ENCODE peak calls at places on chromosomes 16 and 17, in ten cellular contexts. L is tibial artery; K is kidney; V is ureter; M is activated CD4-positive, CD25-positive, alpha-beta regulatory T cell treated with anti-CD3 and anti-CD28 coated beads, Interleukin-2, amount 50 U/mL, for 16 hours; S is thoracic aorta; D is cardiac fibroblast; P is activated naive CD4-positive, alpha-beta T cell; Z is sigmoid colon; T is amygdala. X is an unnamed sample.

GRCh38 chr17:64036198-64036922 is 15.9 kb upstream of the ICAM2 start:
- DNase-seq in P (no peak), M (no peak), K (no peak), S (no peak), Z (peak; percentile 42), D (no peak), L (no peak), V (no peak), T (no peak), X (no peak)

GRCh38 chr17:7237761-7238417 is 1.4 kb downstream of the PHF23 start:
- DNase-seq in K (peak; percentile 95), Z (peak; percentile 93), M (peak; percentile 72), S (no peak), T (peak; percentile 80), V (peak; percentile 89), D (peak; percentile 79), P (peak; percentile 65), L (peak; percentile 77), X (no peak)

GRCh38 chr16:74865922-74866598 is 91.4 kb upstream of the FA2H start:
- DNase-seq in S (no peak), V (no peak), T (no peak), M (no peak), K (no peak), P (no peak), L (no peak), Z (no peak), D (peak; percentile 11), X (no peak)

GRCh38 chr16:17397499-17397891 is 73.3 kb downstream of the XYLT1 start:
- DNase-seq in L (no peak), P (no peak), K (no peak), M (no peak), V (no peak), T (peak; percentile 48), S (no peak), D (peak; percentile 50), Z (no peak), X (no peak)

GRCh38 chr17:65638221-65638940 is 76.9 kb upstream of the AXIN2 start:
- DNase-seq in L (no peak), K (no peak), Z (no peak), S (no peak), M (no peak), V (no peak), T (no peak), D (peak; percentile 41), P (no peak), X (no peak)

GRCh38 chr16:25066747-25067631 is 44.6 kb upstream of the LCMT1 start:
- DNase-seq in K (peak; percentile 95), Z (peak; percentile 90), T (peak; percentile 68), L (peak; percentile 71), V (peak; percentile 80), M (peak; percentile 56), P (peak; percentile 60), S (peak; percentile 25), D (peak; percentile 72), X (peak; percentile 95)

GRCh38 chr16:4109250-4109736 is 6.9 kb downstream of the ADCY9 start:
- DNase-seq in D (peak; percentile 10), P (no peak), K (peak; percentile 21), M (no peak), T (peak; percentile 16), S (no peak), Z (no peak), L (no peak), V (no peak), X (no peak)

GRCh38 chr16:31202402-31203385 is at the start of gene PYCARD:
- DNase-seq in V (peak; percentile 70), S (no peak), D (peak; percentile 50), M (no peak), P (no peak), K (peak; percentile 86), L (peak; percentile 57), T (no peak), Z (peak; percentile 81), X (no peak)

GRCh38 chr16:86494039-86494564 is 16.2 kb upstream of the FOXF1 start:
- DNase-seq in D (no peak), Z (peak; percentile 72), T (no peak), S (no peak), L (no peak), K (no peak), V (no peak), M (no peak), P (no peak), X (no peak)

GRCh38 chr16:89355036-89355435 is 135.3 kb downstream of the ANKRD11 start:
- DNase-seq in D (no peak), L (no peak), S (no peak), Z (no peak), T (no peak), V (no peak), M (no peak), P (no peak), K (peak; percentile 63), X (no peak)

GRCh38 chr16:76278976-76279375 is 1.8 kb downstream of the CNTNAP4 start:
- DNase-seq in T (no peak), D (peak; percentile 77), Z (no peak), P (no peak), V (no peak), L (no peak), S (no peak), M (no peak), K (no peak), X (no peak)

GRCh38 chr17:42248351-42249179 is 27.6 kb downstream of the STAT5B start:
- DNase-seq in P (peak; percentile 68), M (peak; percentile 73), V (peak; percentile 85), K (peak; percentile 82), L (peak; percentile 91), S (peak; percentile 71), T (peak; percentile 74), D (peak; percentile 99), Z (peak; percentile 95), X (peak; percentile 96)

GRCh38 chr16:49486350-49486749 is 112.7 kb downstream of the C16orf78 start:
- DNase-seq in S (no peak), K (no peak), Z (peak; percentile 18), T (no peak), P (no peak), D (no peak), V (no peak), L (peak; percentile 6), M (no peak), X (no peak)

GRCh38 chr17:37607637-37608368 is 1.4 kb downstream of the SYNRG start:
- DNase-seq in Z (no peak), M (no peak), P (peak; percentile 1), T (no peak), V (no peak), S (no peak), D (no peak), L (no peak), K (no peak), X (no peak)

GRCh38 chr17:29212681-29213121 is 32.5 kb upstream of the MYO18A start:
- DNase-seq in K (no peak), P (no peak), D (no peak), M (no peak), V (no peak), Z (no peak), L (no peak), S (no peak), T (peak; percentile 71), X (no peak)

GRCh38 chr16:35908152-35908551 is 2448.7 kb downstream of the TP53TG3F start:
- DNase-seq in L (no peak), S (no peak), K (no peak), D (no peak), P (no peak), M (no peak), T (no peak), V (no peak), Z (no peak), X (peak; percentile 62)

GRCh38 chr16:31487720-31488629 is 5.1 kb downstream of the SLC5A2 start:
- DNase-seq in D (peak; percentile 30), M (peak; percentile 42), L (no peak), V (no peak), T (peak; percentile 69), Z (no peak), P (peak; percentile 68), K (peak; percentile 88), S (no peak), X (no peak)

GRCh38 chr17:82884341-82884871 is 44.6 kb upstream of the ZNF750 start:
- DNase-seq in L (no peak), T (no peak), V (no peak), S (no peak), D (peak; percentile 15), M (no peak), P (no peak), K (peak; percentile 70), Z (no peak), X (no peak)

GRCh38 chr17:55056530-55056929 is 88.0 kb downstream of the STXBP4 start:
- DNase-seq in L (no peak), D (no peak), Z (no peak), K (no peak), V (peak; percentile 46), M (no peak), S (no peak), P (no peak), T (no peak), X (no peak)

GRCh38 chr16:88968589-88969280 is 8.3 kb downstream of the CBFA2T3 start:
- DNase-seq in V (no peak), S (no peak), K (no peak), T (no peak), Z (no peak), D (no peak), L (no peak), M (no peak), P (no peak), X (no peak)

GRCh38 chr17:2023692-2024571 is 1.2 kb downstream of the RTN4RL1 start:
- DNase-seq in K (no peak), Z (peak; percentile 81), D (peak; percentile 75), V (peak; percentile 80), L (peak; percentile 72), S (no peak), M (no peak), P (no peak), T (peak; percentile 49), X (no peak)

GRCh38 chr16:64428463-64428862 is 693.4 kb downstream of the CDH11 start:
- DNase-seq in L (no peak), D (peak; percentile 67), V (no peak), K (no peak), P (no peak), M (no peak), T (no peak), Z (no peak), S (no peak), X (no peak)

GRCh38 chr16:30184430-30185140 is 1.2 kb downstream of the CORO1A start:
- DNase-seq in L (peak; percentile 17), Z (peak; percentile 71), K (peak; percentile 73), T (peak; percentile 53), S (no peak), V (peak; percentile 54), M (peak; percentile 25), P (peak; percentile 33), D (no peak), X (no peak)

GRCh38 chr17:17435323-17435722 is 41.5 kb upstream of the MED9 start:
- DNase-seq in D (peak; percentile 58), P (no peak), K (no peak), Z (no peak), T (no peak), M (no peak), S (no peak), L (no peak), V (no peak), X (no peak)

GRCh38 chr17:34135841-34136240 is 119.2 kb upstream of the CCL2 start:
- DNase-seq in D (no peak), M (no peak), Z (no peak), L (no peak), P (no peak), V (no peak), S (no peak), K (no peak), T (no peak), X (no peak)

GRCh38 chr16:56610017-56610608 is 1.7 kb downstream of the MT2A start:
- DNase-seq in Z (peak; percentile 83), M (peak; percentile 48), S (no peak), K (peak; percentile 74), T (no peak), D (peak; percentile 93), L (peak; percentile 75), V (no peak), P (peak; percentile 27), X (no peak)

GRCh38 chr17:66400698-66401097 is 98.3 kb downstream of the PRKCA start:
- DNase-seq in K (no peak), V (no peak), S (no peak), T (no peak), D (no peak), L (no peak), Z (no peak), M (no peak), P (no peak), X (no peak)

GRCh38 chr17:47860396-47860795 is 9.4 kb upstream of the SP6 start:
- DNase-seq in Z (no peak), D (no peak), K (no peak), P (no peak), S (no peak), T (no peak), M (no peak), V (no peak), L (no peak), X (no peak)

X was measured in esophagus muscularis mucosa.